ENCODE peak calls at places on chromosomes 7 and 10, in seven cellular contexts. One of them, this sample, is unnamed.

GRCh38 chr10:529831-530230 is 159.6 kb downstream of the DIP2C start:
- DNase-seq in endothelial cell of umbilical vein: no peak
- DNase-seq in HCT116: no peak
- DNase-seq in stimulated activated CD8-positive, alpha-beta memory T cell treated with anti-CD3 and anti-CD28 coated beads, Interleukin-15, amount 100 ng/mL, for 4 hours: no peak
- DNase-seq in hypothalamus: no peak
- DNase-seq in cerebellum: no peak
- DNase-seq in iPS DF 6.9: no peak
- DNase-seq in this sample: no peak

GRCh38 chr7:157515342-157516041 is 178.7 kb downstream of the DNAJB6 start:
- DNase-seq in endothelial cell of umbilical vein: no peak
- DNase-seq in HCT116: no peak
- DNase-seq in stimulated activated CD8-positive, alpha-beta memory T cell treated with anti-CD3 and anti-CD28 coated beads, Interleukin-15, amount 100 ng/mL, for 4 hours: no peak
- DNase-seq in hypothalamus: no peak
- DNase-seq in cerebellum: no peak
- DNase-seq in iPS DF 6.9: no peak
- DNase-seq in this sample: no peak

GRCh38 chr7:100489121-100489520 is 5.4 kb downstream of the NYAP1 start:
- DNase-seq in endothelial cell of umbilical vein: no peak
- DNase-seq in HCT116: no peak
- DNase-seq in stimulated activated CD8-positive, alpha-beta memory T cell treated with anti-CD3 and anti-CD28 coated beads, Interleukin-15, amount 100 ng/mL, for 4 hours: no peak
- DNase-seq in hypothalamus: no peak
- DNase-seq in cerebellum: no peak
- DNase-seq in iPS DF 6.9: no peak
- DNase-seq in this sample: no peak

GRCh38 chr10:13352519-13352918 is 4.4 kb upstream of the SEPHS1 start:
- DNase-seq in endothelial cell of umbilical vein: no peak
- DNase-seq in HCT116: no peak
- DNase-seq in stimulated activated CD8-positive, alpha-beta memory T cell treated with anti-CD3 and anti-CD28 coated beads, Interleukin-15, amount 100 ng/mL, for 4 hours: no peak
- DNase-seq in hypothalamus: no peak
- DNase-seq in cerebellum: no peak
- DNase-seq in iPS DF 6.9: no peak
- DNase-seq in this sample: no peak

GRCh38 chr7:77799078-77799964 is 748 bp downstream of the PHTF2 start:
- DNase-seq in endothelial cell of umbilical vein: peak
- DNase-seq in HCT116: peak
- DNase-seq in stimulated activated CD8-positive, alpha-beta memory T cell treated with anti-CD3 and anti-CD28 coated beads, Interleukin-15, amount 100 ng/mL, for 4 hours: no peak
- DNase-seq in hypothalamus: peak
- DNase-seq in cerebellum: peak
- DNase-seq in iPS DF 6.9: no peak
- DNase-seq in this sample: peak

GRCh38 chr7:2939193-2939885 is 95.2 kb upstream of the GNA12 start:
- DNase-seq in endothelial cell of umbilical vein: no peak
- DNase-seq in HCT116: no peak
- DNase-seq in stimulated activated CD8-positive, alpha-beta memory T cell treated with anti-CD3 and anti-CD28 coated beads, Interleukin-15, amount 100 ng/mL, for 4 hours: no peak
- DNase-seq in hypothalamus: no peak
- DNase-seq in cerebellum: no peak
- DNase-seq in iPS DF 6.9: no peak
- DNase-seq in this sample: peak

GRCh38 chr7:104126411-104126841 is 81.4 kb downstream of the ORC5 start:
- DNase-seq in endothelial cell of umbilical vein: peak
- DNase-seq in HCT116: no peak
- DNase-seq in stimulated activated CD8-positive, alpha-beta memory T cell treated with anti-CD3 and anti-CD28 coated beads, Interleukin-15, amount 100 ng/mL, for 4 hours: no peak
- DNase-seq in hypothalamus: no peak
- DNase-seq in cerebellum: peak
- DNase-seq in iPS DF 6.9: no peak
- DNase-seq in this sample: no peak

GRCh38 chr7:141323826-141324225 is 227.4 kb upstream of the AGK start:
- DNase-seq in endothelial cell of umbilical vein: no peak
- DNase-seq in HCT116: no peak
- DNase-seq in stimulated activated CD8-positive, alpha-beta memory T cell treated with anti-CD3 and anti-CD28 coated beads, Interleukin-15, amount 100 ng/mL, for 4 hours: no peak
- DNase-seq in hypothalamus: no peak
- DNase-seq in cerebellum: no peak
- DNase-seq in iPS DF 6.9: no peak
- DNase-seq in this sample: no peak

GRCh38 chr10:77139145-77139692 is 498.4 kb downstream of the KCNMA1 start:
- DNase-seq in endothelial cell of umbilical vein: no peak
- DNase-seq in HCT116: no peak
- DNase-seq in stimulated activated CD8-positive, alpha-beta memory T cell treated with anti-CD3 and anti-CD28 coated beads, Interleukin-15, amount 100 ng/mL, for 4 hours: no peak
- DNase-seq in hypothalamus: no peak
- DNase-seq in cerebellum: no peak
- DNase-seq in iPS DF 6.9: no peak
- DNase-seq in this sample: no peak

GRCh38 chr7:150914196-150914595 is 61.9 kb downstream of the AOC1 start:
- DNase-seq in endothelial cell of umbilical vein: no peak
- DNase-seq in HCT116: no peak
- DNase-seq in stimulated activated CD8-positive, alpha-beta memory T cell treated with anti-CD3 and anti-CD28 coated beads, Interleukin-15, amount 100 ng/mL, for 4 hours: no peak
- DNase-seq in hypothalamus: no peak
- DNase-seq in cerebellum: no peak
- DNase-seq in iPS DF 6.9: no peak
- DNase-seq in this sample: no peak

GRCh38 chr7:93374345-93374940 is 142.3 kb downstream of the VPS50 start:
- DNase-seq in endothelial cell of umbilical vein: peak
- DNase-seq in HCT116: peak
- DNase-seq in stimulated activated CD8-positive, alpha-beta memory T cell treated with anti-CD3 and anti-CD28 coated beads, Interleukin-15, amount 100 ng/mL, for 4 hours: no peak
- DNase-seq in hypothalamus: no peak
- DNase-seq in cerebellum: no peak
- DNase-seq in iPS DF 6.9: no peak
- DNase-seq in this sample: no peak

GRCh38 chr10:95242581-95243317 is 48.1 kb downstream of the PDLIM1 start:
- DNase-seq in endothelial cell of umbilical vein: peak
- DNase-seq in HCT116: no peak
- DNase-seq in stimulated activated CD8-positive, alpha-beta memory T cell treated with anti-CD3 and anti-CD28 coated beads, Interleukin-15, amount 100 ng/mL, for 4 hours: no peak
- DNase-seq in hypothalamus: peak
- DNase-seq in cerebellum: peak
- DNase-seq in iPS DF 6.9: peak
- DNase-seq in this sample: no peak

GRCh38 chr7:2959828-2960599 is 83.7 kb downstream of the CARD11 start:
- DNase-seq in endothelial cell of umbilical vein: no peak
- DNase-seq in HCT116: no peak
- DNase-seq in stimulated activated CD8-positive, alpha-beta memory T cell treated with anti-CD3 and anti-CD28 coated beads, Interleukin-15, amount 100 ng/mL, for 4 hours: no peak
- DNase-seq in hypothalamus: no peak
- DNase-seq in cerebellum: no peak
- DNase-seq in iPS DF 6.9: no peak
- DNase-seq in this sample: no peak

GRCh38 chr10:86687750-86688149 is 19.4 kb downstream of the LDB3 start:
- DNase-seq in endothelial cell of umbilical vein: no peak
- DNase-seq in HCT116: no peak
- DNase-seq in stimulated activated CD8-positive, alpha-beta memory T cell treated with anti-CD3 and anti-CD28 coated beads, Interleukin-15, amount 100 ng/mL, for 4 hours: no peak
- DNase-seq in hypothalamus: no peak
- DNase-seq in cerebellum: no peak
- DNase-seq in iPS DF 6.9: no peak
- DNase-seq in this sample: no peak

GRCh38 chr10:607545-608196 is 81.8 kb downstream of the DIP2C start:
- DNase-seq in endothelial cell of umbilical vein: no peak
- DNase-seq in HCT116: no peak
- DNase-seq in stimulated activated CD8-positive, alpha-beta memory T cell treated with anti-CD3 and anti-CD28 coated beads, Interleukin-15, amount 100 ng/mL, for 4 hours: no peak
- DNase-seq in hypothalamus: no peak
- DNase-seq in cerebellum: no peak
- DNase-seq in iPS DF 6.9: no peak
- DNase-seq in this sample: no peak

GRCh38 chr10:91206427-91206826 is 14.0 kb upstream of the PCGF5 start:
- DNase-seq in endothelial cell of umbilical vein: no peak
- DNase-seq in HCT116: no peak
- DNase-seq in stimulated activated CD8-positive, alpha-beta memory T cell treated with anti-CD3 and anti-CD28 coated beads, Interleukin-15, amount 100 ng/mL, for 4 hours: no peak
- DNase-seq in hypothalamus: no peak
- DNase-seq in cerebellum: no peak
- DNase-seq in iPS DF 6.9: no peak
- DNase-seq in this sample: no peak

GRCh38 chr10:61319550-61320256 is 133.5 kb downstream of the TMEM26 start:
- DNase-seq in endothelial cell of umbilical vein: no peak
- DNase-seq in HCT116: no peak
- DNase-seq in stimulated activated CD8-positive, alpha-beta memory T cell treated with anti-CD3 and anti-CD28 coated beads, Interleukin-15, amount 100 ng/mL, for 4 hours: no peak
- DNase-seq in hypothalamus: no peak
- DNase-seq in cerebellum: no peak
- DNase-seq in iPS DF 6.9: no peak
- DNase-seq in this sample: no peak

GRCh38 chr7:5396542-5396941 is 27.1 kb downstream of the TNRC18 start:
- DNase-seq in endothelial cell of umbilical vein: no peak
- DNase-seq in HCT116: peak
- DNase-seq in stimulated activated CD8-positive, alpha-beta memory T cell treated with anti-CD3 and anti-CD28 coated beads, Interleukin-15, amount 100 ng/mL, for 4 hours: peak
- DNase-seq in hypothalamus: peak
- DNase-seq in cerebellum: no peak
- DNase-seq in iPS DF 6.9: no peak
- DNase-seq in this sample: peak

GRCh38 chr7:45574521-45575500 is 643 bp downstream of the ADCY1 start:
- DNase-seq in endothelial cell of umbilical vein: peak
- DNase-seq in HCT116: no peak
- DNase-seq in stimulated activated CD8-positive, alpha-beta memory T cell treated with anti-CD3 and anti-CD28 coated beads, Interleukin-15, amount 100 ng/mL, for 4 hours: no peak
- DNase-seq in hypothalamus: no peak
- DNase-seq in cerebellum: peak
- DNase-seq in iPS DF 6.9: no peak
- DNase-seq in this sample: no peak

GRCh38 chr10:6177880-6178281 is 24.9 kb upstream of the PFKFB3 start:
- DNase-seq in endothelial cell of umbilical vein: no peak
- DNase-seq in HCT116: no peak
- DNase-seq in stimulated activated CD8-positive, alpha-beta memory T cell treated with anti-CD3 and anti-CD28 coated beads, Interleukin-15, amount 100 ng/mL, for 4 hours: no peak
- DNase-seq in hypothalamus: no peak
- DNase-seq in cerebellum: no peak
- DNase-seq in iPS DF 6.9: no peak
- DNase-seq in this sample: no peak

GRCh38 chr10:95467162-95467599 is 94.0 kb downstream of the SORBS1 start:
- DNase-seq in endothelial cell of umbilical vein: peak
- DNase-seq in HCT116: peak
- DNase-seq in stimulated activated CD8-positive, alpha-beta memory T cell treated with anti-CD3 and anti-CD28 coated beads, Interleukin-15, amount 100 ng/mL, for 4 hours: no peak
- DNase-seq in hypothalamus: no peak
- DNase-seq in cerebellum: no peak
- DNase-seq in iPS DF 6.9: peak
- DNase-seq in this sample: peak

GRCh38 chr7:76048668-76048988 is 722 bp downstream of the MDH2 start:
- DNase-seq in endothelial cell of umbilical vein: no peak
- DNase-seq in HCT116: no peak
- DNase-seq in stimulated activated CD8-positive, alpha-beta memory T cell treated with anti-CD3 and anti-CD28 coated beads, Interleukin-15, amount 100 ng/mL, for 4 hours: no peak
- DNase-seq in hypothalamus: no peak
- DNase-seq in cerebellum: peak
- DNase-seq in iPS DF 6.9: no peak
- DNase-seq in this sample: no peak

GRCh38 chr7:18974803-18975202 is 142.6 kb downstream of the TWIST1 start:
- DNase-seq in endothelial cell of umbilical vein: no peak
- DNase-seq in HCT116: peak
- DNase-seq in stimulated activated CD8-positive, alpha-beta memory T cell treated with anti-CD3 and anti-CD28 coated beads, Interleukin-15, amount 100 ng/mL, for 4 hours: no peak
- DNase-seq in hypothalamus: no peak
- DNase-seq in cerebellum: no peak
- DNase-seq in iPS DF 6.9: no peak
- DNase-seq in this sample: no peak

GRCh38 chr7:48522692-48523091 is 351.4 kb downstream of the ABCA13 start:
- DNase-seq in endothelial cell of umbilical vein: no peak
- DNase-seq in HCT116: no peak
- DNase-seq in stimulated activated CD8-positive, alpha-beta memory T cell treated with anti-CD3 and anti-CD28 coated beads, Interleukin-15, amount 100 ng/mL, for 4 hours: no peak
- DNase-seq in hypothalamus: no peak
- DNase-seq in cerebellum: no peak
- DNase-seq in iPS DF 6.9: no peak
- DNase-seq in this sample: no peak

GRCh38 chr7:76278540-76278939 is 23.9 kb upstream of the HSPB1 start:
- DNase-seq in endothelial cell of umbilical vein: no peak
- DNase-seq in HCT116: no peak
- DNase-seq in stimulated activated CD8-positive, alpha-beta memory T cell treated with anti-CD3 and anti-CD28 coated beads, Interleukin-15, amount 100 ng/mL, for 4 hours: no peak
- DNase-seq in hypothalamus: no peak
- DNase-seq in cerebellum: peak
- DNase-seq in iPS DF 6.9: no peak
- DNase-seq in this sample: no peak

GRCh38 chr10:20004087-20004523 is 187.9 kb downstream of the PLXDC2 start:
- DNase-seq in endothelial cell of umbilical vein: no peak
- DNase-seq in HCT116: no peak
- DNase-seq in stimulated activated CD8-positive, alpha-beta memory T cell treated with anti-CD3 and anti-CD28 coated beads, Interleukin-15, amount 100 ng/mL, for 4 hours: no peak
- DNase-seq in hypothalamus: peak
- DNase-seq in cerebellum: no peak
- DNase-seq in iPS DF 6.9: no peak
- DNase-seq in this sample: no peak

GRCh38 chr10:60410970-60411369 is 21.3 kb upstream of the ANK3 start:
- DNase-seq in endothelial cell of umbilical vein: no peak
- DNase-seq in HCT116: no peak
- DNase-seq in stimulated activated CD8-positive, alpha-beta memory T cell treated with anti-CD3 and anti-CD28 coated beads, Interleukin-15, amount 100 ng/mL, for 4 hours: no peak
- DNase-seq in hypothalamus: no peak
- DNase-seq in cerebellum: no peak
- DNase-seq in iPS DF 6.9: no peak
- DNase-seq in this sample: no peak

GRCh38 chr10:104391150-104391968 is 37.7 kb downstream of the CFAP58 start:
- DNase-seq in endothelial cell of umbilical vein: no peak
- DNase-seq in HCT116: peak
- DNase-seq in stimulated activated CD8-positive, alpha-beta memory T cell treated with anti-CD3 and anti-CD28 coated beads, Interleukin-15, amount 100 ng/mL, for 4 hours: no peak
- DNase-seq in hypothalamus: no peak
- DNase-seq in cerebellum: no peak
- DNase-seq in iPS DF 6.9: no peak
- DNase-seq in this sample: no peak

GRCh38 chr7:105567821-105568220 is 13.5 kb downstream of the EFCAB10 start:
- DNase-seq in endothelial cell of umbilical vein: no peak
- DNase-seq in HCT116: no peak
- DNase-seq in stimulated activated CD8-positive, alpha-beta memory T cell treated with anti-CD3 and anti-CD28 coated beads, Interleukin-15, amount 100 ng/mL, for 4 hours: no peak
- DNase-seq in hypothalamus: no peak
- DNase-seq in cerebellum: no peak
- DNase-seq in iPS DF 6.9: no peak
- DNase-seq in this sample: no peak

GRCh38 chr10:98403812-98404504 is 11.0 kb downstream of the PYROXD2 start:
- DNase-seq in endothelial cell of umbilical vein: no peak
- DNase-seq in HCT116: no peak
- DNase-seq in stimulated activated CD8-positive, alpha-beta memory T cell treated with anti-CD3 and anti-CD28 coated beads, Interleukin-15, amount 100 ng/mL, for 4 hours: no peak
- DNase-seq in hypothalamus: no peak
- DNase-seq in cerebellum: no peak
- DNase-seq in iPS DF 6.9: no peak
- DNase-seq in this sample: no peak

GRCh38 chr10:78211476-78212110 is 177.9 kb downstream of the RPS24 start:
- DNase-seq in endothelial cell of umbilical vein: peak
- DNase-seq in HCT116: peak
- DNase-seq in stimulated activated CD8-positive, alpha-beta memory T cell treated with anti-CD3 and anti-CD28 coated beads, Interleukin-15, amount 100 ng/mL, for 4 hours: no peak
- DNase-seq in hypothalamus: peak
- DNase-seq in cerebellum: peak
- DNase-seq in iPS DF 6.9: no peak
- DNase-seq in this sample: no peak

GRCh38 chr10:77393821-77394501 is 243.6 kb downstream of the KCNMA1 start:
- DNase-seq in endothelial cell of umbilical vein: no peak
- DNase-seq in HCT116: no peak
- DNase-seq in stimulated activated CD8-positive, alpha-beta memory T cell treated with anti-CD3 and anti-CD28 coated beads, Interleukin-15, amount 100 ng/mL, for 4 hours: no peak
- DNase-seq in hypothalamus: no peak
- DNase-seq in cerebellum: no peak
- DNase-seq in iPS DF 6.9: no peak
- DNase-seq in this sample: no peak

GRCh38 chr10:12394236-12395033 is 45.1 kb downstream of the CAMK1D start:
- DNase-seq in endothelial cell of umbilical vein: no peak
- DNase-seq in HCT116: no peak
- DNase-seq in stimulated activated CD8-positive, alpha-beta memory T cell treated with anti-CD3 and anti-CD28 coated beads, Interleukin-15, amount 100 ng/mL, for 4 hours: no peak
- DNase-seq in hypothalamus: no peak
- DNase-seq in cerebellum: no peak
- DNase-seq in iPS DF 6.9: no peak
- DNase-seq in this sample: no peak

GRCh38 chr7:73960548-73960947 is 67.4 kb upstream of the ELN start:
- DNase-seq in endothelial cell of umbilical vein: no peak
- DNase-seq in HCT116: no peak
- DNase-seq in stimulated activated CD8-positive, alpha-beta memory T cell treated with anti-CD3 and anti-CD28 coated beads, Interleukin-15, amount 100 ng/mL, for 4 hours: no peak
- DNase-seq in hypothalamus: no peak
- DNase-seq in cerebellum: no peak
- DNase-seq in iPS DF 6.9: no peak
- DNase-seq in this sample: no peak

GRCh38 chr10:110524179-110524863 is 26.6 kb downstream of the DUSP5 start:
- DNase-seq in endothelial cell of umbilical vein: no peak
- DNase-seq in HCT116: no peak
- DNase-seq in stimulated activated CD8-positive, alpha-beta memory T cell treated with anti-CD3 and anti-CD28 coated beads, Interleukin-15, amount 100 ng/mL, for 4 hours: no peak
- DNase-seq in hypothalamus: no peak
- DNase-seq in cerebellum: no peak
- DNase-seq in iPS DF 6.9: no peak
- DNase-seq in this sample: no peak

GRCh38 chr10:129462257-129462795 is 4.7 kb upstream of the MGMT start:
- DNase-seq in endothelial cell of umbilical vein: no peak
- DNase-seq in HCT116: no peak
- DNase-seq in stimulated activated CD8-positive, alpha-beta memory T cell treated with anti-CD3 and anti-CD28 coated beads, Interleukin-15, amount 100 ng/mL, for 4 hours: no peak
- DNase-seq in hypothalamus: no peak
- DNase-seq in cerebellum: no peak
- DNase-seq in iPS DF 6.9: no peak
- DNase-seq in this sample: no peak

GRCh38 chr10:119652361-119652760 is 1.2 kb downstream of the BAG3 start:
- DNase-seq in endothelial cell of umbilical vein: peak
- DNase-seq in HCT116: peak
- DNase-seq in stimulated activated CD8-positive, alpha-beta memory T cell treated with anti-CD3 and anti-CD28 coated beads, Interleukin-15, amount 100 ng/mL, for 4 hours: no peak
- DNase-seq in hypothalamus: no peak
- DNase-seq in cerebellum: peak
- DNase-seq in iPS DF 6.9: no peak
- DNase-seq in this sample: peak

GRCh38 chr10:52877453-52877852 is 104.9 kb upstream of the MBL2 start:
- DNase-seq in endothelial cell of umbilical vein: no peak
- DNase-seq in HCT116: no peak
- DNase-seq in stimulated activated CD8-positive, alpha-beta memory T cell treated with anti-CD3 and anti-CD28 coated beads, Interleukin-15, amount 100 ng/mL, for 4 hours: no peak
- DNase-seq in hypothalamus: no peak
- DNase-seq in cerebellum: no peak
- DNase-seq in iPS DF 6.9: no peak
- DNase-seq in this sample: no peak

This sample was measured in GF-D8.